ENCODE peak calls at places on chromosomes 1 and 21, in eight cellular contexts. G is C1 segment of cervical spinal cord; Y is SK-N-DZ; N is CD8-positive, alpha-beta T cell; C is COR-L47; I is substantia nigra; B is cardiac muscle cell; U is CD8-positive, alpha-beta memory T cell. K is an unnamed sample.

GRCh38 chr1:27678747-27679146 is 6.8 kb upstream of the IFI6 start:
- DNase-seq in G (no peak), Y (no peak), N (no peak), C (no peak), I (no peak), B (no peak), U (no peak), K (no peak)

GRCh38 chr1:245807954-245808719 is 653.4 kb downstream of the KIF26B start:
- DNase-seq in G (no peak), Y (no peak), N (no peak), C (no peak), I (no peak), B (no peak), U (no peak), K (no peak)

GRCh38 chr1:209455133-209455532 is 128.4 kb upstream of the CAMK1G start:
- DNase-seq in G (peak; percentile 3), Y (no peak), N (no peak), C (peak; percentile 67), I (no peak), B (no peak), U (no peak), K (no peak)

GRCh38 chr1:38817958-38818705 is 41.4 kb downstream of the RRAGC start:
- DNase-seq in G (no peak), Y (peak; percentile 29), N (peak; percentile 43), C (no peak), I (no peak), B (peak; percentile 16), U (peak; percentile 6), K (no peak)

GRCh38 chr1:183461350-183461749 is 10.9 kb upstream of the SMG7 start:
- DNase-seq in G (no peak), Y (no peak), N (no peak), C (no peak), I (no peak), B (peak; percentile 59), U (no peak), K (peak; percentile 35)

GRCh38 chr1:33273402-33273801 is 17.1 kb downstream of the ZNF362 start:
- DNase-seq in G (no peak), Y (no peak), N (no peak), C (no peak), I (no peak), B (no peak), U (no peak), K (no peak)

GRCh38 chr1:32195972-32196823 is 4.2 kb upstream of the CCDC28B start:
- DNase-seq in G (no peak), Y (no peak), N (no peak), C (no peak), I (no peak), B (no peak), U (peak; percentile 43), K (no peak)

GRCh38 chr1:5571861-5572401 is 420.3 kb downstream of the NPHP4 start:
- DNase-seq in G (no peak), Y (no peak), N (no peak), C (no peak), I (no peak), B (no peak), U (no peak), K (no peak)

GRCh38 chr1:52404116-52404974 is at the start of the genes ORC1 and PRPF38A:
- DNase-seq in G (peak; percentile 90), Y (peak; percentile 96), N (peak; percentile 99), C (peak; percentile 100), I (peak; percentile 83), B (peak; percentile 98), U (peak; percentile 95), K (peak; percentile 98)

GRCh38 chr1:181094813-181095212 is 6.3 kb downstream of the IER5 start:
- DNase-seq in G (no peak), Y (no peak), N (no peak), C (no peak), I (no peak), B (peak; percentile 96), U (no peak), K (no peak)

GRCh38 chr1:162873671-162874666 is 13.0 kb upstream of the CCDC190 start:
- DNase-seq in G (no peak), Y (no peak), N (no peak), C (no peak), I (no peak), B (peak; percentile 79), U (no peak), K (no peak)

GRCh38 chr1:197806718-197807117 is 31.4 kb upstream of the DENND1B start:
- DNase-seq in G (no peak), Y (no peak), N (no peak), C (no peak), I (no peak), B (no peak), U (no peak), K (no peak)

GRCh38 chr21:31447477-31447876 is 103.4 kb upstream of the TIAM1 start:
- DNase-seq in G (no peak), Y (no peak), N (no peak), C (no peak), I (no peak), B (peak; percentile 61), U (no peak), K (no peak)

K was measured in pons.